ENCODE peak calls at places on chromosomes 6 and 20, in four cellular contexts. F, L, S and B are unnamed samples.

GRCh38 chr20:46709459-46710148 is at the start of gene SLC2A10:
- DNase-seq in F (no peak), L (no peak), S (no peak), B (peak)

GRCh38 chr6:128350416-128351254 is 169.8 kb downstream of the PTPRK start:
- DNase-seq in F (peak), L (no peak), S (no peak), B (no peak)

GRCh38 chr6:166710084-166710483 is 83.0 kb upstream of the RPS6KA2 start:
- DNase-seq in F (no peak), L (no peak), S (no peak), B (no peak)

GRCh38 chr6:81547149-81547548 is 205.3 kb downstream of the TENT5A start:
- DNase-seq in F (no peak), L (no peak), S (no peak), B (no peak)

GRCh38 chr6:124297507-124297906 is 493.8 kb downstream of the NKAIN2 start:
- DNase-seq in F (no peak), L (no peak), S (no peak), B (no peak)

GRCh38 chr6:149716584-149716983 is 1.3 kb downstream of the LATS1 start:
- DNase-seq in F (no peak), L (no peak), S (no peak), B (no peak)

GRCh38 chr6:45420083-45420908 is 42.6 kb upstream of the SUPT3H start:
- DNase-seq in F (no peak), L (peak), S (no peak), B (peak)

GRCh38 chr6:10801224-10801848 is 37.0 kb downstream of the MAK start:
- DNase-seq in F (peak), L (peak), S (peak), B (peak)

GRCh38 chr6:26464014-26464413 is 6.3 kb downstream of the BTN2A1 start:
- DNase-seq in F (no peak), L (no peak), S (no peak), B (no peak)

GRCh38 chr6:13012271-13012670 is 295.7 kb downstream of the PHACTR1 start:
- DNase-seq in F (no peak), L (no peak), S (no peak), B (no peak)

GRCh38 chr6:6811151-6812002 is 222.9 kb downstream of the LY86 start:
- DNase-seq in F (peak), L (no peak), S (no peak), B (peak)

GRCh38 chr6:154292066-154292465 is 64.5 kb downstream of the IPCEF1 start:
- DNase-seq in F (no peak), L (no peak), S (no peak), B (no peak)

GRCh38 chr6:169960891-169961611 is 209.6 kb downstream of the ERMARD start:
- DNase-seq in F (no peak), L (no peak), S (no peak), B (no peak)

GRCh38 chr20:9311132-9311531 is 203.3 kb upstream of the LAMP5 start:
- DNase-seq in F (no peak), L (no peak), S (no peak), B (no peak)

GRCh38 chr6:133645000-133645619 is 243.8 kb upstream of the TCF21 start:
- DNase-seq in F (no peak), L (no peak), S (no peak), B (no peak)

GRCh38 chr6:105136433-105137350 is 43.1 kb downstream of the POPDC3 start:
- DNase-seq in F (no peak), L (peak), S (peak), B (peak)

GRCh38 chr6:144134176-144134575 is 16.1 kb upstream of the STX11 start:
- DNase-seq in F (no peak), L (no peak), S (no peak), B (no peak)

GRCh38 chr6:166541366-166541765 is 45.1 kb downstream of the RAMACL start:
- DNase-seq in F (no peak), L (no peak), S (no peak), B (no peak)

GRCh38 chr6:113015249-113015648 is 668.1 kb downstream of the RFPL4B start:
- DNase-seq in F (peak), L (no peak), S (no peak), B (no peak)

GRCh38 chr20:62914970-62915457 is 11.3 kb downstream of the DIDO1 start:
- DNase-seq in F (no peak), L (no peak), S (peak), B (no peak)

GRCh38 chr6:53327017-53327395 is 21.7 kb downstream of the ELOVL5 start:
- DNase-seq in F (no peak), L (no peak), S (no peak), B (no peak)